ENCODE peak calls at places on chromosomes 6 and 20, in ten cellular contexts. One of them, this sample, is unnamed.

GRCh38 chr20:52768649-52769048 is 203.5 kb upstream of the TSHZ2 start:
- DNase-seq in activated CD8-positive, alpha-beta memory T cell treated with anti-CD3 and anti-CD28 coated beads for 48 hours: no peak
- DNase-seq in omental fat pad: no peak
- DNase-seq in lung: no peak
- DNase-seq in GM03348: no peak
- DNase-seq in activated effector memory CD4-positive, alpha-beta T cell treated with anti-CD3 and anti-CD28 coated beads, Interleukin-2, amount 50 U/mL, for 16 hours: no peak
- DNase-seq in iris pigment epithelial cell: no peak
- DNase-seq in skeletal muscle cell: no peak
- DNase-seq in PC-3: no peak
- DNase-seq in T-cell: no peak
- DNase-seq in this sample: no peak

GRCh38 chr6:21893778-21894177 is 300.2 kb downstream of the SOX4 start:
- DNase-seq in GM03348: no peak
- DNase-seq in activated effector memory CD4-positive, alpha-beta T cell treated with anti-CD3 and anti-CD28 coated beads, Interleukin-2, amount 50 U/mL, for 16 hours: no peak
- DNase-seq in skeletal muscle cell: no peak
- DNase-seq in iris pigment epithelial cell: no peak
- DNase-seq in T-cell: no peak
- DNase-seq in lung: no peak
- DNase-seq in activated CD8-positive, alpha-beta memory T cell treated with anti-CD3 and anti-CD28 coated beads for 48 hours: no peak
- DNase-seq in PC-3: peak; percentile 61
- DNase-seq in omental fat pad: no peak
- DNase-seq in this sample: no peak

GRCh38 chr6:6680524-6680923 is 92.0 kb downstream of the LY86 start:
- DNase-seq in iris pigment epithelial cell: no peak
- DNase-seq in PC-3: no peak
- DNase-seq in T-cell: no peak
- DNase-seq in activated effector memory CD4-positive, alpha-beta T cell treated with anti-CD3 and anti-CD28 coated beads, Interleukin-2, amount 50 U/mL, for 16 hours: no peak
- DNase-seq in activated CD8-positive, alpha-beta memory T cell treated with anti-CD3 and anti-CD28 coated beads for 48 hours: no peak
- DNase-seq in skeletal muscle cell: no peak
- DNase-seq in lung: no peak
- DNase-seq in omental fat pad: no peak
- DNase-seq in GM03348: no peak
- DNase-seq in this sample: no peak

GRCh38 chr6:116223355-116223754 is 30.5 kb downstream of the TSPYL4 start:
- DNase-seq in PC-3: no peak
- DNase-seq in GM03348: no peak
- DNase-seq in iris pigment epithelial cell: no peak
- DNase-seq in T-cell: no peak
- DNase-seq in lung: no peak
- DNase-seq in activated CD8-positive, alpha-beta memory T cell treated with anti-CD3 and anti-CD28 coated beads for 48 hours: no peak
- DNase-seq in omental fat pad: no peak
- DNase-seq in activated effector memory CD4-positive, alpha-beta T cell treated with anti-CD3 and anti-CD28 coated beads, Interleukin-2, amount 50 U/mL, for 16 hours: no peak
- DNase-seq in skeletal muscle cell: no peak
- DNase-seq in this sample: no peak

GRCh38 chr6:52993461-52993860 is 1.6 kb downstream of the GSTA4 start:
- DNase-seq in iris pigment epithelial cell: no peak
- DNase-seq in skeletal muscle cell: no peak
- DNase-seq in omental fat pad: no peak
- DNase-seq in PC-3: no peak
- DNase-seq in activated effector memory CD4-positive, alpha-beta T cell treated with anti-CD3 and anti-CD28 coated beads, Interleukin-2, amount 50 U/mL, for 16 hours: no peak
- DNase-seq in GM03348: no peak
- DNase-seq in T-cell: no peak
- DNase-seq in lung: no peak
- DNase-seq in activated CD8-positive, alpha-beta memory T cell treated with anti-CD3 and anti-CD28 coated beads for 48 hours: no peak
- DNase-seq in this sample: no peak

GRCh38 chr6:90080876-90081464 is 186.7 kb downstream of the GJA10 start:
- DNase-seq in T-cell: peak; percentile 49
- DNase-seq in lung: no peak
- DNase-seq in omental fat pad: no peak
- DNase-seq in activated effector memory CD4-positive, alpha-beta T cell treated with anti-CD3 and anti-CD28 coated beads, Interleukin-2, amount 50 U/mL, for 16 hours: peak; percentile 88
- DNase-seq in skeletal muscle cell: no peak
- DNase-seq in iris pigment epithelial cell: no peak
- DNase-seq in activated CD8-positive, alpha-beta memory T cell treated with anti-CD3 and anti-CD28 coated beads for 48 hours: no peak
- DNase-seq in GM03348: no peak
- DNase-seq in PC-3: no peak
- DNase-seq in this sample: no peak

GRCh38 chr20:47262365-47263013 is 94.0 kb downstream of the ZMYND8 start:
- DNase-seq in omental fat pad: no peak
- DNase-seq in GM03348: no peak
- DNase-seq in skeletal muscle cell: no peak
- DNase-seq in activated effector memory CD4-positive, alpha-beta T cell treated with anti-CD3 and anti-CD28 coated beads, Interleukin-2, amount 50 U/mL, for 16 hours: no peak
- DNase-seq in lung: no peak
- DNase-seq in T-cell: no peak
- DNase-seq in activated CD8-positive, alpha-beta memory T cell treated with anti-CD3 and anti-CD28 coated beads for 48 hours: no peak
- DNase-seq in iris pigment epithelial cell: no peak
- DNase-seq in PC-3: no peak
- DNase-seq in this sample: no peak

GRCh38 chr6:135344526-135344925 is 153.0 kb downstream of the AHI1 start:
- DNase-seq in activated effector memory CD4-positive, alpha-beta T cell treated with anti-CD3 and anti-CD28 coated beads, Interleukin-2, amount 50 U/mL, for 16 hours: no peak
- DNase-seq in lung: no peak
- DNase-seq in PC-3: no peak
- DNase-seq in T-cell: no peak
- DNase-seq in iris pigment epithelial cell: no peak
- DNase-seq in GM03348: no peak
- DNase-seq in skeletal muscle cell: no peak
- DNase-seq in omental fat pad: no peak
- DNase-seq in activated CD8-positive, alpha-beta memory T cell treated with anti-CD3 and anti-CD28 coated beads for 48 hours: no peak
- DNase-seq in this sample: no peak

GRCh38 chr6:86045038-86045437 is 402.4 kb upstream of the SYNCRIP start:
- DNase-seq in activated effector memory CD4-positive, alpha-beta T cell treated with anti-CD3 and anti-CD28 coated beads, Interleukin-2, amount 50 U/mL, for 16 hours: no peak
- DNase-seq in skeletal muscle cell: no peak
- DNase-seq in activated CD8-positive, alpha-beta memory T cell treated with anti-CD3 and anti-CD28 coated beads for 48 hours: no peak
- DNase-seq in GM03348: no peak
- DNase-seq in T-cell: no peak
- DNase-seq in PC-3: no peak
- DNase-seq in omental fat pad: no peak
- DNase-seq in lung: no peak
- DNase-seq in iris pigment epithelial cell: no peak
- DNase-seq in this sample: no peak

GRCh38 chr6:40671338-40672050 is 84.3 kb upstream of the LRFN2 start:
- DNase-seq in PC-3: peak; percentile 4
- DNase-seq in activated effector memory CD4-positive, alpha-beta T cell treated with anti-CD3 and anti-CD28 coated beads, Interleukin-2, amount 50 U/mL, for 16 hours: no peak
- DNase-seq in lung: no peak
- DNase-seq in activated CD8-positive, alpha-beta memory T cell treated with anti-CD3 and anti-CD28 coated beads for 48 hours: no peak
- DNase-seq in GM03348: no peak
- DNase-seq in iris pigment epithelial cell: no peak
- DNase-seq in skeletal muscle cell: no peak
- DNase-seq in T-cell: no peak
- DNase-seq in omental fat pad: no peak
- DNase-seq in this sample: no peak

This sample was measured in AG04449.